ENCODE peak calls at places on chromosome 21, in eight cellular contexts. B, J, Z, X, G, A, W and F are unnamed samples.

GRCh38 chr21:43817157-43818086 is 28.0 kb downstream of the RRP1 start:
- DNase-seq in J (peak; percentile 13), X (no peak), B (no peak), A (no peak), Z (no peak), W (no peak), G (no peak), F (no peak)

GRCh38 chr21:46213620-46214286 is 14.8 kb downstream of the LSS start:
- DNase-seq in B (no peak), G (no peak), W (peak; percentile 50), X (no peak), Z (no peak), A (no peak), J (no peak), F (no peak)

GRCh38 chr21:16488042-16488441 is 758.3 kb downstream of the USP25 start:
- DNase-seq in Z (no peak), B (no peak), A (no peak), W (no peak), G (no peak), X (no peak), J (no peak), F (no peak)

GRCh38 chr21:26597981-26598380 is 24.9 kb upstream of the CYYR1 start:
- DNase-seq in G (no peak), J (no peak), W (no peak), B (no peak), X (no peak), A (no peak), Z (no peak), F (no peak)

GRCh38 chr21:37342046-37342632 is 24.4 kb upstream of the DYRK1A start:
- DNase-seq in X (no peak), J (no peak), B (no peak), G (no peak), A (no peak), Z (no peak), W (no peak), F (no peak)

GRCh38 chr21:15183712-15184353 is 119.0 kb upstream of the NRIP1 start:
- DNase-seq in W (no peak), A (no peak), J (no peak), B (no peak), Z (no peak), X (no peak), G (no peak), F (no peak)

GRCh38 chr21:46253610-46254124 is 25.1 kb upstream of the LSS start:
- DNase-seq in A (no peak), X (no peak), Z (no peak), W (no peak), J (no peak), B (no peak), G (no peak), F (no peak)

GRCh38 chr21:39006653-39007417 is 176.4 kb downstream of the PSMG1 start:
- DNase-seq in X (peak; percentile 82), G (no peak), J (peak; percentile 62), W (no peak), B (no peak), Z (peak; percentile 62), A (peak; percentile 72), F (no peak)

GRCh38 chr21:26939532-26940181 is 27.2 kb downstream of the ADAMTS5 start:
- DNase-seq in Z (peak; percentile 29), J (no peak), W (no peak), A (no peak), X (peak; percentile 33), B (peak; percentile 86), G (no peak), F (no peak)

GRCh38 chr21:15005391-15005790 is 59.4 kb downstream of the NRIP1 start:
- DNase-seq in G (no peak), A (peak; percentile 62), W (no peak), Z (peak; percentile 45), X (no peak), B (peak; percentile 12), J (no peak), F (no peak)

GRCh38 chr21:43731891-43732711 is 13.2 kb downstream of the PDXK start:
- DNase-seq in B (peak; percentile 83), G (no peak), X (no peak), J (no peak), W (no peak), A (peak; percentile 40), Z (no peak), F (peak; percentile 56)

GRCh38 chr21:27220416-27220815 is 253.5 kb upstream of the ADAMTS5 start:
- DNase-seq in A (no peak), W (no peak), G (no peak), J (no peak), B (no peak), Z (no peak), X (no peak), F (no peak)

GRCh38 chr21:26845066-26845749 is at the start of gene ADAMTS1:
- DNase-seq in G (peak; percentile 95), W (peak; percentile 96), A (peak; percentile 99), X (peak; percentile 92), B (peak; percentile 91), Z (peak; percentile 86), J (peak; percentile 87), F (peak; percentile 94)

GRCh38 chr21:26130249-26130896 is 40.2 kb downstream of the APP start:
- DNase-seq in Z (peak; percentile 51), W (no peak), J (no peak), B (peak; percentile 26), G (no peak), X (no peak), A (no peak), F (no peak)

GRCh38 chr21:17611414-17612022 is 1.2 kb downstream of the BTG3 start:
- DNase-seq in G (peak; percentile 79), A (peak; percentile 84), X (peak; percentile 79), W (peak; percentile 91), B (peak; percentile 83), Z (peak; percentile 96), J (peak; percentile 72), F (peak; percentile 63)

GRCh38 chr21:38661296-38662223 is 144.2 kb upstream of the ETS2 start:
- DNase-seq in G (no peak), B (peak; percentile 69), Z (peak; percentile 69), A (peak; percentile 40), W (no peak), X (peak; percentile 20), J (peak; percentile 35), F (peak; percentile 52)

GRCh38 chr21:36104306-36105300 is 30.3 kb upstream of the CBR3 start:
- DNase-seq in B (peak; percentile 25), X (peak; percentile 46), A (peak; percentile 43), Z (peak; percentile 58), J (peak; percentile 51), G (no peak), W (no peak), F (peak; percentile 26)

GRCh38 chr21:43271452-43272020 is 102.7 kb downstream of the CRYAA start:
- DNase-seq in G (no peak), W (no peak), Z (no peak), B (no peak), J (no peak), A (no peak), X (peak; percentile 4), F (no peak)

GRCh38 chr21:29719561-29719960 is 220.2 kb downstream of the GRIK1 start:
- DNase-seq in W (no peak), J (no peak), Z (no peak), A (no peak), B (no peak), G (no peak), X (no peak), F (no peak)

GRCh38 chr21:21907271-21907670 is 909.1 kb downstream of the NCAM2 start:
- DNase-seq in X (no peak), G (no peak), W (no peak), J (no peak), B (peak; percentile 16), A (no peak), Z (peak; percentile 79), F (no peak)

GRCh38 chr21:41663805-41664788 is 102.8 kb downstream of the RIPK4 start:
- DNase-seq in B (no peak), J (peak; percentile 82), Z (peak; percentile 14), W (no peak), X (no peak), G (no peak), A (no peak), F (no peak)
- TF ChIP-seq CTCF in B (no peak), J (peak; percentile 18), Z (no peak), W (no peak), X (no peak), G (no peak), A (no peak), F (no peak)

DNA sequence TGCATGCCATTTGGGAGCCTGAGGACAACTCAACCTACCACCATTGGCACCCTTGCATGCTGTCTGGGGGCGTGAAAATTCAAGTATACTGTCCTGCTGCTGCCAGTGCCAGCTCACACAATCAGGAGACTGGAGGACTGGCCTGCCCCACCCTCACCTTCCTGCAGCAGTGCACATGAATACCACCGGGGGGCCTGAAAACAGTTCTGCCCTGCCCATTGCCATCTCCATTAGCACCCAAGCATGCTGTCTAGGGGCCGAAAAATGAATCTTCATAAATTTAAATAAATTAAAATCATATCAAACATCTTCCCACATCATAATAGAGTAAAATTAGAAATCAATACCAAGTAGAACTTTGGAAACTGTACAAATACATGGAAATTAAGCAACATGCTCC is 322.1 kb upstream of the TMPRSS15 start:
- DNase-seq in W (no peak), J (no peak), A (no peak), G (no peak), B (no peak), Z (no peak), X (no peak), F (no peak)
- TF ChIP-seq CTCF in W (no peak), J (no peak), A (no peak), G (no peak), B (no peak), Z (peak; percentile 12), X (no peak), F (no peak)

DNA sequence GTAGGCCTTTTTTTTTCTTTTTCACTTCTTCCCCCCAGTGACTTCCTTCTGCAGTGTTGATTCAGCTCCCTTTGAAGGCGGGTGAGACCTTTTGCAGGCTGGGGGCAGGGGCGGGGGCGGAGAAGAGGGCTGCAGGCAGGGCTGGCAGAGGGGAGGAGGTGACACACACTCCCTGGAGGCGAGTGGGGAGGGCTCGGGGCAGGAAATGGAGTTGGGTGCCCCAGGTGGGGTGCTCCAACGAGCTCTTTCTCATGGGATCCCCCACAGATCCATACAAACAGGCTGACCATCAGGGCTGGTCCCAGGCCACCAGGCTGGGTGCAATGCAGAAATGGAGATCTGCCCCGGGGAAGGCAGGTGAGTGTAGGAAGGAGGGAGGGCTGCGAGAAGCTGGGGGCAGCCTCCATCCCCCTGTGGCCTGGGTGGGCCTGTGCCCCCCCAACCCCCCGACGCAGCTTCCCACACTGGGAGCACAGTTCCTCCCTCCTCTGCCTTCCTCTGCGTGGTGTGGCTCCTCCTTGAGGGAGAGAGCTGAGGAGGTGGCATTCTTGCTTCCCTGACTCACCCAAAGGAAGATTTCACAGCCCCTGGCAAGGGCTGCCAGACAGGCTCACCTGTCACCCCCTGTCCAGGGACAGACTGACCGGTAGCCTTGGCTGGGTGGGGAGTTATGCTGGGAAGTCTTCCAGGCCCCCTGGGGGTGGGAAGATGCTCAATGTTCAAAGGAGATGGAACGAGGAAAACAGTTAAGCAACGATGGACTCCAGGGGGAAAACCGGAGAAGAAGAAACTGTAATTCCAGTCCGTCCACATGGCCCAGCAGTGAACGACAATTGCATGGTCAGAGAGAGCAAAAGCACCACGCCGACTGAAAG is 7.1 kb upstream of the ITGB2 start:
- DNase-seq in B (peak; percentile 85), J (no peak), A (no peak), Z (peak; percentile 62), G (no peak), W (no peak), X (peak; percentile 46), F (no peak)
- TF ChIP-seq CTCF in B (peak; percentile 38), J (no peak), A (no peak), Z (no peak), G (no peak), W (no peak), X (no peak), F (no peak)

DNA sequence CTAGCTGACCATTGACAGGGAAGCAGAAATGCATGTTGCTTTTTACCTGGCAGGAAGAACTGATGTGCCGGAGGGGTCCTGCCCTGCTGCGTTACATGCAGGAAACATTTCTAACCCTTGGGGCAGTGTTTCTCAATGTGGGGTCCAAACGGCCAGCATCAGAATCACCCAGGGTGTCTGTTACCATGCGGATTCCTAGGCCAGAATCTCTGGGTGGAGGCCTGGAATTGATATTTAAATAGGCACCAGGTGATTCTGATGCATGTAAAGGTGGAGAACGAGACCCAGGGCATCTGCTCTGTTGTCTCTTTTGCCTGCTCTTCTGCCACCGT is 182.7 kb downstream of the PCP4 start:
- DNase-seq in G (no peak), W (no peak), Z (no peak), X (no peak), B (no peak), A (no peak), J (no peak), F (no peak)
- TF ChIP-seq CTCF in G (no peak), W (no peak), Z (peak; percentile 11), X (no peak), B (no peak), A (no peak), J (no peak), F (no peak)